ENCODE peak calls at places on chromosomes 7 and 10, in eight cellular contexts. X is pancreas; A is COR-L47; S is endothelial cell of umbilical vein; L is T-helper 2 cell; V is activated CD4-positive, alpha-beta T cell treated with anti-CD3 and anti-CD28 coated beads, Interleukin-2, amount 10 ng/mL, durations not matched to agents 7 days and 5 days; N is activated effector memory CD4-positive, alpha-beta T cell treated with Interleukin-2 at 50 U/mL for 16 hours; F is HEK293T. K is an unnamed sample.

GRCh38 chr10:29736325-29737208 is 101.8 kb upstream of the SVIL start:
- DNase-seq in F (peak), X (peak), S (peak), L (peak), V (no peak), A (peak), N (peak), K (peak)

GRCh38 chr7:131591674-131592328 is 35.4 kb upstream of the PODXL start:
- DNase-seq in S (no peak), V (no peak), L (no peak), F (no peak), X (no peak), A (no peak), N (no peak), K (no peak)

GRCh38 chr10:70967591-70968588 is 79.5 kb upstream of the PCBD1 start:
- DNase-seq in F (no peak), V (no peak), L (no peak), S (no peak), X (no peak), A (no peak), N (no peak), K (no peak)

GRCh38 chr7:55309040-55309991 is 55.8 kb upstream of the LANCL2 start:
- DNase-seq in N (peak), S (no peak), X (no peak), F (no peak), L (peak), V (peak), A (no peak), K (no peak)

GRCh38 chr7:137768371-137768770 is 78.4 kb downstream of the DGKI start:
- DNase-seq in X (no peak), L (no peak), F (no peak), V (no peak), S (no peak), N (no peak), A (no peak), K (no peak)

GRCh38 chr7:112101083-112101846 is 104.9 kb downstream of the DOCK4 start:
- DNase-seq in F (peak), N (no peak), L (no peak), S (no peak), X (no peak), A (no peak), V (no peak), K (no peak)

GRCh38 chr7:25028370-25028971 is 48.5 kb upstream of the OSBPL3 start:
- DNase-seq in S (peak), F (no peak), X (no peak), A (peak), N (peak), V (peak), L (peak), K (no peak)

GRCh38 chr10:119502214-119502613 is 40.3 kb downstream of the RGS10 start:
- DNase-seq in L (peak), N (peak), F (no peak), A (no peak), S (no peak), V (peak), X (no peak), K (no peak)

GRCh38 chr7:73885975-73886798 is 25.2 kb downstream of the TMEM270 start:
- DNase-seq in L (no peak), A (no peak), N (no peak), F (no peak), X (no peak), V (no peak), S (peak), K (no peak)

GRCh38 chr7:132321387-132321786 is 254.9 kb downstream of the PLXNA4 start:
- DNase-seq in A (no peak), F (peak), V (no peak), L (no peak), X (no peak), S (peak), N (no peak), K (peak)

K was measured in HuH-7.5.